ENCODE peak calls at places on chromosomes 16 and 17, in seven cellular contexts. P is EH, R is Right ventricle myocardium superior, E is fibroblast of lung, S is EL, F is esophagus squamous epithelium, V is M059J. U is an unnamed sample.

GRCh38 chr17:27526603-27527002 is 70.4 kb downstream of the KSR1 start:
- DNase-seq in F (no peak), P (peak), E (peak), V (no peak), R (peak), S (peak), U (no peak)

GRCh38 chr16:2468725-2469398 is 2.2 kb upstream of the NTN3 start:
- DNase-seq in E (no peak), P (no peak), S (no peak), F (no peak), R (no peak), V (peak), U (no peak)

GRCh38 chr16:8138666-8139065 is 451.6 kb downstream of the TMEM114 start:
- DNase-seq in F (no peak), P (no peak), E (no peak), S (no peak), R (no peak), V (no peak), U (no peak)

GRCh38 chr16:48426244-48427135 is 41.3 kb upstream of the SIAH1 start:
- DNase-seq in F (no peak), S (no peak), V (peak), E (peak), P (peak), R (no peak), U (no peak)

GRCh38 chr17:28500712-28501379 is 5.3 kb upstream of the FOXN1 start:
- DNase-seq in V (no peak), R (no peak), E (no peak), S (no peak), P (no peak), F (no peak), U (peak)

GRCh38 chr17:63191610-63192009 is 225.6 kb downstream of the TANC2 start:
- DNase-seq in V (no peak), F (no peak), E (no peak), S (no peak), P (no peak), R (peak), U (no peak)

GRCh38 chr17:39676198-39676819 is 8.1 kb downstream of the PNMT start:
- DNase-seq in P (peak), E (no peak), S (no peak), V (peak), R (peak), F (no peak), U (peak)

GRCh38 chr16:87728026-87728425 is 37.8 kb downstream of the KLHDC4 start:
- DNase-seq in E (peak), R (no peak), P (peak), V (no peak), F (no peak), S (peak), U (no peak)

GRCh38 chr17:77208217-77208808 is 67.5 kb downstream of the SEC14L1 start:
- DNase-seq in E (peak), F (no peak), V (peak), R (no peak), P (peak), S (peak), U (peak)

GRCh38 chr16:84475643-84476240 is 28.7 kb downstream of the MEAK7 start:
- DNase-seq in R (no peak), P (peak), F (no peak), E (no peak), S (no peak), V (peak), U (no peak)

GRCh38 chr16:55370762-55371482 is 46.9 kb downstream of the IRX6 start:
- DNase-seq in V (peak), F (no peak), S (no peak), E (peak), P (peak), R (peak), U (no peak)

GRCh38 chr17:38605852-38606645 is at the start of gene SRCIN1:
- DNase-seq in R (peak), P (peak), E (no peak), S (peak), V (no peak), F (no peak), U (peak)

GRCh38 chr17:78144736-78145641 is 1.2 kb upstream of the C17orf99 start:
- DNase-seq in R (peak), F (no peak), S (no peak), E (peak), V (peak), P (no peak), U (peak)

GRCh38 chr16:77470851-77471250 is 36.0 kb upstream of the ADAMTS18 start:
- DNase-seq in R (no peak), V (no peak), F (no peak), S (no peak), E (no peak), P (no peak), U (no peak)

GRCh38 chr17:57406131-57406980 is 150.0 kb downstream of the MSI2 start:
- DNase-seq in V (peak), P (peak), S (no peak), R (no peak), F (no peak), E (peak), U (peak)

GRCh38 chr17:81400154-81400938 is 5.1 kb downstream of the BAHCC1 start:
- DNase-seq in V (no peak), P (peak), F (no peak), R (no peak), E (peak), S (peak), U (no peak)